ENCODE peak calls at places on chromosomes 6 and 20, in ten cellular contexts. R is SK-MEL-5; T is activated T-cell treated with anti-CD3 and anti-CD28 coated beads, Interleukin-2, amount 50 U/mL, for 48 hours; L is cardiac fibroblast; D is GM19239; J is stimulated activated CD8-positive, alpha-beta memory T cell treated with anti-CD3 and anti-CD28 coated beads, Interleukin-15, amount 100 ng/mL, for 24 hours; H is HS-5; Y is AG04450; M is HFF-Myc; P is effector memory CD4-positive, alpha-beta T cell. Z is an unnamed sample.

GRCh38 chr6:129105035-129105434 is 222.1 kb downstream of the LAMA2 start:
- DNase-seq in R (no peak), D (no peak), H (no peak), P (no peak), L (peak; percentile 54), J (no peak), T (no peak), Y (no peak), M (no peak), Z (peak; percentile 30)

GRCh38 chr6:124203106-124203811 is 399.6 kb downstream of the NKAIN2 start:
- DNase-seq in R (no peak), T (no peak), H (no peak), J (no peak), Y (no peak), M (no peak), P (no peak), L (peak; percentile 15), D (no peak), Z (no peak)

GRCh38 chr6:22113046-22113766 is 183.6 kb downstream of the PRL start:
- DNase-seq in R (peak; percentile 97), J (no peak), T (no peak), H (peak; percentile 83), L (peak; percentile 97), M (peak; percentile 52), Y (peak; percentile 97), P (no peak), D (no peak), Z (no peak)

GRCh38 chr20:17958326-17959256 is 10.0 kb downstream of the SNX5 start:
- DNase-seq in L (peak; percentile 55), P (no peak), Y (no peak), D (no peak), M (no peak), T (no peak), H (no peak), J (no peak), R (no peak), Z (no peak)

GRCh38 chr6:70474751-70475150 is 61.4 kb downstream of the FAM135A start:
- DNase-seq in H (no peak), T (no peak), R (no peak), D (no peak), M (no peak), Y (no peak), P (no peak), L (peak; percentile 2), J (no peak), Z (peak; percentile 86)

GRCh38 chr20:3135507-3136070 is 24.1 kb downstream of the FASTKD5 start:
- DNase-seq in H (no peak), R (no peak), J (no peak), Y (no peak), T (no peak), L (no peak), D (no peak), P (no peak), M (no peak), Z (no peak)

GRCh38 chr6:41682966-41683459 is 44.7 kb downstream of the MDFI start:
- DNase-seq in D (no peak), Y (no peak), T (no peak), H (no peak), L (peak; percentile 16), R (no peak), M (no peak), P (no peak), J (no peak), Z (peak; percentile 22)

GRCh38 chr6:22892452-22892851 is 323.1 kb downstream of the HDGFL1 start:
- DNase-seq in H (peak; percentile 92), L (peak; percentile 96), D (no peak), M (peak; percentile 81), Y (peak; percentile 89), R (no peak), T (no peak), P (no peak), J (no peak), Z (peak; percentile 53)

GRCh38 chr20:2761885-2762284 is 38.5 kb downstream of the CPXM1 start:
- DNase-seq in H (no peak), Y (no peak), L (no peak), P (no peak), J (no peak), D (no peak), T (no peak), R (no peak), M (no peak), Z (no peak)

GRCh38 chr6:148367418-148368024 is 24.9 kb downstream of the SASH1 start:
- DNase-seq in Y (peak; percentile 38), D (no peak), H (peak; percentile 31), P (no peak), M (peak; percentile 69), J (no peak), T (no peak), R (no peak), L (peak; percentile 96), Z (peak; percentile 74)

GRCh38 chr6:39228992-39229767 is at the start of gene KCNK5:
- DNase-seq in D (peak; percentile 70), P (peak; percentile 45), M (peak; percentile 9), Y (no peak), H (peak; percentile 28), J (peak; percentile 60), R (peak; percentile 73), L (peak; percentile 38), T (peak; percentile 87), Z (peak; percentile 93)

GRCh38 chr6:25279748-25280616 is 808 bp downstream of the CARMIL1 start:
- DNase-seq in M (no peak), L (no peak), Y (no peak), H (no peak), R (peak; percentile 20), J (no peak), T (peak; percentile 40), D (peak; percentile 36), P (no peak), Z (peak; percentile 70)

GRCh38 chr6:150298676-150299075 is 70.1 kb upstream of the IYD start:
- DNase-seq in P (no peak), M (no peak), T (no peak), R (no peak), Y (no peak), H (no peak), L (no peak), D (no peak), J (no peak), Z (no peak)

GRCh38 chr20:38764563-38765355 is 16.5 kb downstream of the ACTR5 start:
- DNase-seq in M (peak; percentile 43), J (no peak), T (peak; percentile 68), Y (peak; percentile 58), D (no peak), R (peak; percentile 29), P (no peak), H (peak; percentile 56), L (peak; percentile 80), Z (peak; percentile 50)

GRCh38 chr20:36118372-36118771 is 36.2 kb upstream of the EPB41L1 start:
- DNase-seq in P (no peak), Y (no peak), D (no peak), R (no peak), M (no peak), J (no peak), L (no peak), H (no peak), T (no peak), Z (no peak)

GRCh38 chr6:70957284-70957617 is 391 bp upstream of the B3GAT2 start:
- DNase-seq in J (no peak), R (no peak), D (no peak), T (no peak), Y (no peak), H (no peak), L (no peak), M (no peak), P (no peak), Z (no peak)